ENCODE peak calls at places on chromosomes 16 and 17, in six cellular contexts. M is neural progenitor cell, Y is gastrocnemius medialis, T is Peyer's patch, S is heart left ventricle, H is psoas muscle. B is an unnamed sample.

GRCh38 chr17:909642-910323 is 69.8 kb downstream of the NXN start:
- DNase-seq in M (no peak), Y (peak; percentile 60), T (no peak), S (no peak), H (no peak), B (no peak)

GRCh38 chr16:86476956-86477530 is 33.3 kb upstream of the FOXF1 start:
- DNase-seq in M (no peak), Y (no peak), T (no peak), S (peak; percentile 18), H (no peak), B (no peak)

GRCh38 chr17:35372846-35373531 is 432 bp downstream of the SLFN11 start:
- DNase-seq in M (peak; percentile 38), Y (no peak), T (peak; percentile 64), S (peak; percentile 29), H (peak; percentile 20), B (no peak)

GRCh38 chr17:65071861-65072260 is 15.3 kb upstream of the GNA13 start:
- DNase-seq in M (no peak), Y (no peak), T (no peak), S (no peak), H (no peak), B (no peak)

GRCh38 chr17:15444805-15445204 is 22.6 kb downstream of the CDRT4 start:
- DNase-seq in M (no peak), Y (no peak), T (no peak), S (no peak), H (no peak), B (no peak)

GRCh38 chr17:82020874-82021727 is 1.6 kb downstream of the CENPX start:
- DNase-seq in M (peak; percentile 78), Y (peak; percentile 58), T (peak; percentile 63), S (peak; percentile 65), H (peak; percentile 74), B (peak; percentile 87)

GRCh38 chr16:47392114-47392513 is 68.7 kb downstream of the ITFG1 start:
- DNase-seq in M (no peak), Y (no peak), T (no peak), S (no peak), H (no peak), B (no peak)

GRCh38 chr17:83058478-83059167 is 20.8 kb upstream of the METRNL start:
- DNase-seq in M (peak; percentile 1), Y (no peak), T (no peak), S (no peak), H (no peak), B (no peak)

GRCh38 chr17:75262112-75262606 is 480 bp downstream of the MRPS7 start:
- DNase-seq in M (peak; percentile 57), Y (no peak), T (no peak), S (no peak), H (no peak), B (no peak)

GRCh38 chr17:27895940-27896535 is 2.9 kb upstream of the LYRM9 start:
- DNase-seq in M (no peak), Y (no peak), T (no peak), S (no peak), H (no peak), B (no peak)

GRCh38 chr17:45867702-45868101 is 23.0 kb downstream of the SPPL2C start:
- DNase-seq in M (no peak), Y (no peak), T (no peak), S (no peak), H (no peak), B (no peak)

GRCh38 chr17:47720754-47721533 is 12.1 kb upstream of the TBX21 start:
- DNase-seq in M (peak; percentile 48), Y (no peak), T (no peak), S (no peak), H (no peak), B (no peak)

GRCh38 chr16:69328854-69329316 is 1.5 kb downstream of the PDF start:
- DNase-seq in M (no peak), Y (no peak), T (no peak), S (no peak), H (no peak), B (no peak)

GRCh38 chr17:65334391-65334790 is 197.2 kb downstream of the RGS9 start:
- DNase-seq in M (no peak), Y (no peak), T (no peak), S (no peak), H (no peak), B (no peak)

GRCh38 chr16:76796978-76797377 is 394.0 kb upstream of the MON1B start:
- DNase-seq in M (no peak), Y (no peak), T (no peak), S (no peak), H (no peak), B (no peak)

GRCh38 chr17:15651001-15651582 is 31.6 kb upstream of the FBXW10B start:
- DNase-seq in M (no peak), Y (no peak), T (no peak), S (peak; percentile 21), H (no peak), B (no peak)

GRCh38 chr16:75391254-75391653 is 42.0 kb downstream of the CFDP1 start:
- DNase-seq in M (no peak), Y (no peak), T (no peak), S (no peak), H (no peak), B (no peak)
- H3K36me3 ChIP-seq in M (peaks cover 4% of the 10 kb centered on the region), Y (peaks cover 36% of the 10 kb centered on the region), T (peaks cover 30% of the 10 kb centered on the region), S (peaks cover 44% of the 10 kb centered on the region), H (peaks cover 52% of the 10 kb centered on the region), B (no peaks in the 10 kb centered on the region)

DNA sequence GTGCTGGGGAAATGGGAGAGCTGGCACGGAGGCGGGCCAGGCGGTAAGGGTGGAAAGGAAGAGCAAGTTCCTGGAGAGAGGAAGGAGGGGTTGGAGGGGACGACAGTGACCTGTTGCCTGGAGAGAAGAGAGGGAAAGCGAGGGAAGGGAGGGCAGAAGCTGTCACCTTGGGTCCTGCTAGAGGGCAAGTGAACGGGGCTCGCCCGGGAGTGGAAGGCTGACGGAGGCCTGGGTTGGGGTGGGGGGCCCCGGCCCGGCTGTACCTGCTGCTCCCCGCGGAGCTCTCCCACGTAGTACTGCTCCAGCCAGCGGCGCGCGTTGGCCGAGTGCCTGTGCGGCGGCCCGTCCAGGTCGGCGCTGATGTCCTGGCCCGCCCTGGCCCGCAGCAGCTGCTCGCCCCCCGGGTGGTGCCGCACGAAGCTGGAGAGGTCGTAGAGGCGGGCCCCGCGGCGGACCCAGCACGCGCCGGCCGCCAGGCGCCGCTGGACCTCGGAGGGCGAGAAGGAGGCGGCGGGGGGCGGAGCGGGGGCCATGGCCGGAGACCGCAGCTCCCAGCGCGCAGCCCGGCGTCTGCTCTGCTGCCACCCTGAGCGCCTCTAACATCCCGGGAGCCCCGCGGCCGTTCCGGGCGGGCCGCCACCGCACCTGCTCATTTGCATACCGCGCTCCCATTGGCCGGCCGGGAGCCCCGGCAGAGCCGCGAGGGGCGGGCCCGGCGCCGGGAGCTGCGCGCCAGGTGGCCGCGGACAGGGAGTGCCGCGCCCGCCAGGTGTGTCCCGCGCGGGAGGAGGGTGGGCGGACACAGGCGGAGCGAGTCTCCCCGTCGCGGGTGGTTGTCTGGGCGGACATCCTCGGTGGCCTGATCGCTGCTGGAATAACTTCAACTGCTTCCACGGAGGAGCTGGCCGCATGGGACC is at the start of gene FA2H:
- DNase-seq in M (peak; percentile 93), Y (peak; percentile 10), T (peak; percentile 80), S (peak; percentile 44), H (peak; percentile 49), B (no peak)
- TF ChIP-seq CTCF in M (peak; percentile 58), Y (peak; percentile 11), T (no peak), S (peak; percentile 40), H (peak; percentile 33), B (no peak)

GRCh38 chr17:8143581-8144400 is 8.4 kb downstream of the PER1 start:
- DNase-seq in M (no peak), Y (no peak), T (no peak), S (peak; percentile 14), H (no peak), B (peak; percentile 71)
- H3K36me3 ChIP-seq in M (no peaks in the 10 kb centered on the region), Y (peaks cover 94% of the 10 kb centered on the region), T (peaks cover 96% of the 10 kb centered on the region), S (peaks cover 97% of the 10 kb centered on the region), H (peaks cover 97% of the 10 kb centered on the region), B (peaks cover 96% of the 10 kb centered on the region)

GRCh38 chr17:43905985-43906852 is 1.1 kb downstream of the MPP2 start:
- DNase-seq in M (peak; percentile 92), Y (peak; percentile 32), T (peak; percentile 44), S (peak; percentile 74), H (peak; percentile 76), B (peak; percentile 63)

GRCh38 chr17:43906951-43907424 is 348 bp downstream of the MPP2 start:
- DNase-seq in M (no peak), Y (no peak), T (no peak), S (no peak), H (no peak), B (no peak)

GRCh38 chr17:43908111-43908721 is 880 bp upstream of the MPP2 start:
- DNase-seq in M (peak; percentile 85), Y (peak; percentile 29), T (peak; percentile 37), S (peak; percentile 74), H (peak; percentile 62), B (peak; percentile 90)

GRCh38 chr17:43905400-43905984 is 1.8 kb downstream of the MPP2 start:
- DNase-seq in M (peak; percentile 81), Y (no peak), T (no peak), S (no peak), H (no peak), B (no peak)

GRCh38 chr17:43907425-43907981 is at the start of gene MPP2:
- DNase-seq in M (peak; percentile 95), Y (no peak), T (peak; percentile 70), S (peak; percentile 74), H (peak; percentile 58), B (peak; percentile 87)
- TF ChIP-seq CTCF in M (peak; percentile 17), Y (peak; percentile 12), T (no peak), S (peak; percentile 32), H (peak; percentile 18), B (no peak)

GRCh38 chr16:3774819-3775218 is 57.5 kb upstream of the TRAP1 start:
- DNase-seq in M (no peak), Y (no peak), T (no peak), S (no peak), H (no peak), B (no peak)
- H3K36me3 ChIP-seq in M (peaks cover 16% of the 10 kb centered on the region), Y (peaks cover 60% of the 10 kb centered on the region), T (peaks cover 97% of the 10 kb centered on the region), S (peaks cover 98% of the 10 kb centered on the region), H (peaks cover 95% of the 10 kb centered on the region), B (peaks cover 90% of the 10 kb centered on the region)

GRCh38 chr17:30414486-30414885 is 35.8 kb downstream of the CPD start:
- DNase-seq in M (no peak), Y (no peak), T (no peak), S (no peak), H (no peak), B (no peak)
- TF ChIP-seq CTCF in M (no peak), Y (no peak), T (no peak), S (no peak), H (no peak), B (no peak)

DNA sequence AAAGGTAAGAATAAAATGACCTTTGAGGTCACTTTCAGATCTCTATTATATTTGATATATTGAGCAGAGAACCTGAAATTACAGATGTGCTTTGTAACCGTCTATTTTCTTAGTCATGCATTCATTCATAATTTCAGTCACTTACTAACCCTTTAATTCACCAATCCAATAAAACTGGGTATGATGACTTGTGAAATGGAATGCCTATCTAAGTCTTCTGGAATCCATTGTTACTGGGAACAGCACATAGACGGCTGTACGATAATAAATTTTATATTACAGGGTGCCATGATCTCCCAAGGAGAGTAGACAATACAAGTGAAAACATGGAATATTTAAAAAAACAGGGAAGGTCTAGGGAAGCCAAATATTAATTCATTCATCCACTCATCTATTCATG is 22.9 kb downstream of the CDH11 start:
- DNase-seq in M (no peak), Y (no peak), T (no peak), S (no peak), H (no peak), B (no peak)
- H3K36me3 ChIP-seq in M (no peaks in the 10 kb centered on the region), Y (no peaks in the 10 kb centered on the region), T (no peaks in the 10 kb centered on the region), S (no peaks in the 10 kb centered on the region), H (no peaks in the 10 kb centered on the region), B (no peaks in the 10 kb centered on the region)